ENCODE peak calls at places on chromosomes 6 and 20, in six cellular contexts. F, I, T, Z, H and E are unnamed samples.

GRCh38 chr6:137258170-137258569 is 39.0 kb upstream of the IFNGR1 start:
- DNase-seq in F (no peak), I (no peak), T (peak), Z (no peak), H (no peak), E (no peak)

GRCh38 chr6:124676033-124676432 is 286.2 kb upstream of the RNF217 start:
- DNase-seq in F (peak), I (no peak), T (peak), Z (no peak), H (no peak), E (no peak)

GRCh38 chr6:166277021-166277420 is 31.2 kb downstream of the PRR18 start:
- DNase-seq in F (peak), I (no peak), T (peak), Z (no peak), H (no peak), E (no peak)

GRCh38 chr6:108874470-108875160 is 26.4 kb downstream of the ARMC2 start:
- DNase-seq in F (peak), I (no peak), T (peak), Z (no peak), H (no peak), E (no peak)

GRCh38 chr6:56525976-56526375 is 116.7 kb downstream of the DST start:
- DNase-seq in F (no peak), I (no peak), T (no peak), Z (no peak), H (no peak), E (no peak)

GRCh38 chr6:108363113-108363512 is 68.3 kb downstream of the AFG1L start:
- DNase-seq in F (no peak), I (no peak), T (no peak), Z (no peak), H (no peak), E (no peak)

GRCh38 chr6:1993049-1993448 is 252.4 kb downstream of the GMDS start:
- DNase-seq in F (peak), I (no peak), T (no peak), Z (no peak), H (peak), E (no peak)

GRCh38 chr20:8523684-8524083 is 391.6 kb downstream of the PLCB1 start:
- DNase-seq in F (no peak), I (no peak), T (no peak), Z (peak), H (no peak), E (no peak)

GRCh38 chr6:14272111-14273085 is 154.8 kb downstream of the CD83 start:
- DNase-seq in F (peak), I (no peak), T (peak), Z (no peak), H (no peak), E (peak)

GRCh38 chr20:36950432-36951197 is 893 bp downstream of the SAMHD1 start:
- DNase-seq in F (no peak), I (no peak), T (peak), Z (peak), H (no peak), E (peak)

GRCh38 chr20:63846128-63846771 is 15.0 kb upstream of the ABHD16B start:
- DNase-seq in F (no peak), I (no peak), T (no peak), Z (peak), H (no peak), E (no peak)
- TF ChIP-seq CTCF in F (no peak), I (no peak), T (no peak), Z (no peak), H (no peak), E (no peak)

GRCh38 chr20:26205350-26205749 is 508.7 kb upstream of the ZNF337 start:
- DNase-seq in F (no peak), I (no peak), T (no peak), Z (no peak), H (no peak), E (no peak)
- TF ChIP-seq CTCF in F (no peak), I (no peak), T (no peak), Z (no peak), H (no peak), E (no peak)

GRCh38 chr20:62088258-62089127 is 22.8 kb upstream of the TAF4 start:
- DNase-seq in F (peak), I (peak), T (peak), Z (peak), H (peak), E (peak)

GRCh38 chr20:62085206-62085605 is 19.5 kb upstream of the TAF4 start:
- DNase-seq in F (no peak), I (no peak), T (no peak), Z (no peak), H (no peak), E (no peak)

GRCh38 chr20:62087632-62088031 is 22.0 kb upstream of the TAF4 start:
- DNase-seq in F (no peak), I (no peak), T (no peak), Z (no peak), H (no peak), E (no peak)

GRCh38 chr20:62089393-62089792 is 23.7 kb upstream of the TAF4 start:
- DNase-seq in F (no peak), I (no peak), T (no peak), Z (no peak), H (no peak), E (no peak)

GRCh38 chr20:62087227-62087626 is 21.5 kb upstream of the TAF4 start:
- DNase-seq in F (no peak), I (no peak), T (no peak), Z (peak), H (no peak), E (peak)
- TF ChIP-seq CTCF in F (no peak), I (no peak), T (no peak), Z (no peak), H (no peak), E (no peak)

GRCh38 chr20:56187791-56188190 is 60.7 kb upstream of the MC3R start:
- DNase-seq in F (no peak), I (no peak), T (no peak), Z (peak), H (no peak), E (no peak)
- TF ChIP-seq CTCF in F (peak), I (no peak), T (no peak), Z (peak), H (no peak), E (no peak)

GRCh38 chr6:130288065-130288464 is 65.3 kb upstream of the SAMD3 start:
- DNase-seq in F (no peak), I (peak), T (no peak), Z (no peak), H (no peak), E (no peak)

GRCh38 chr6:130276507-130276906 is 53.8 kb upstream of the SAMD3 start:
- DNase-seq in F (no peak), I (no peak), T (no peak), Z (no peak), H (no peak), E (no peak)

GRCh38 chr6:130282234-130282995 is 59.7 kb upstream of the SAMD3 start:
- DNase-seq in F (peak), I (no peak), T (peak), Z (no peak), H (peak), E (no peak)
- TF ChIP-seq CTCF in F (peak), I (peak), T (peak), Z (peak), H (peak), E (no peak)

GRCh38 chr20:33399924-33400323 is 1.4 kb downstream of the CDK5RAP1 start:
- DNase-seq in F (no peak), I (no peak), T (peak), Z (no peak), H (no peak), E (no peak)

GRCh38 chr20:33393609-33394008 is 7.7 kb downstream of the CDK5RAP1 start:
- DNase-seq in F (no peak), I (no peak), T (no peak), Z (no peak), H (no peak), E (no peak)

GRCh38 chr20:33392016-33392415 is 9.3 kb downstream of the CDK5RAP1 start:
- DNase-seq in F (peak), I (peak), T (no peak), Z (no peak), H (peak), E (no peak)

GRCh38 chr20:33394718-33395117 is 6.6 kb downstream of the CDK5RAP1 start:
- DNase-seq in F (no peak), I (no peak), T (no peak), Z (no peak), H (no peak), E (peak)
- TF ChIP-seq CTCF in F (no peak), I (no peak), T (peak), Z (no peak), H (no peak), E (no peak)